ENCODE peak calls at places on chromosome 18, in four cellular contexts. H is naive thymus-derived CD4-positive, alpha-beta T cell; G is A673; X is K562. Y is an unnamed sample.

GRCh38 chr18:46096651-46097300 is 1.3 kb downstream of the ATP5F1A start:
- DNase-seq in G (no peak), H (peak), X (no peak), Y (no peak)

GRCh38 chr18:1732143-1732542 is 827.5 kb downstream of the ADCYAP1 start:
- DNase-seq in G (no peak), H (no peak), X (no peak), Y (no peak)

GRCh38 chr18:40577255-40577654 is 1377.8 kb upstream of the PIK3C3 start:
- DNase-seq in X (no peak), H (no peak), G (no peak), Y (no peak)

GRCh38 chr18:506801-507200 is 6.3 kb upstream of the COLEC12 start:
- DNase-seq in G (no peak), H (no peak), X (no peak), Y (no peak)

GRCh38 chr18:55302337-55302833 is 285.6 kb downstream of the TCF4 start:
- DNase-seq in G (no peak), H (no peak), X (no peak), Y (no peak)

GRCh38 chr18:51127664-51128063 is 69.8 kb downstream of the MEX3C start:
- DNase-seq in X (no peak), H (no peak), G (no peak), Y (no peak)

GRCh38 chr18:56861244-56861643 is 210.1 kb downstream of the WDR7 start:
- DNase-seq in X (no peak), H (no peak), G (no peak), Y (no peak)

GRCh38 chr18:46531472-46531871 is 125.5 kb downstream of the LOXHD1 start:
- DNase-seq in X (no peak), G (no peak), H (no peak), Y (no peak)

GRCh38 chr18:40685241-40685640 is 1269.8 kb upstream of the PIK3C3 start:
- DNase-seq in H (no peak), X (no peak), G (no peak), Y (no peak)

GRCh38 chr18:10715791-10716190 is 190.0 kb downstream of the NAPG start:
- DNase-seq in X (no peak), G (peak), H (no peak), Y (no peak)

GRCh38 chr18:21513292-21513691 is 87.2 kb downstream of the ESCO1 start:
- DNase-seq in G (no peak), X (no peak), H (no peak), Y (no peak)

GRCh38 chr18:33022370-33022769 is 249.5 kb upstream of the KLHL14 start:
- DNase-seq in X (no peak), G (peak), H (no peak), Y (no peak)

GRCh38 chr18:42178381-42179080 is 223.5 kb downstream of the PIK3C3 start:
- DNase-seq in H (no peak), X (no peak), G (peak), Y (no peak)

GRCh38 chr18:75269140-75269676 is 58.6 kb downstream of the TSHZ1 start:
- DNase-seq in H (no peak), G (no peak), X (no peak), Y (no peak)

GRCh38 chr18:34122724-34123334 is 101.9 kb downstream of the NOL4 start:
- DNase-seq in G (peak), X (peak), H (no peak), Y (no peak)

GRCh38 chr18:51100371-51101000 is 70.5 kb downstream of the SMAD4 start:
- DNase-seq in G (no peak), H (no peak), X (no peak), Y (no peak)

GRCh38 chr18:5414546-5414945 is 119.0 kb upstream of the ZBTB14 start:
- DNase-seq in G (no peak), X (no peak), H (no peak), Y (no peak)

GRCh38 chr18:60347526-60348045 is 25.0 kb downstream of the MC4R start:
- DNase-seq in X (no peak), G (no peak), H (no peak), Y (no peak)

GRCh38 chr18:14922965-14923565 is 175.1 kb downstream of the ANKRD30B start:
- DNase-seq in G (no peak), X (no peak), H (no peak), Y (no peak)

GRCh38 chr18:57771183-57771582 is 31.9 kb downstream of the ATP8B1 start:
- DNase-seq in X (no peak), H (no peak), G (peak), Y (no peak)

GRCh38 chr18:71028285-71028762 is 739.5 kb downstream of the SOCS6 start:
- DNase-seq in G (peak), H (no peak), X (no peak), Y (no peak)

GRCh38 chr18:27952741-27953140 is 224.2 kb downstream of the CDH2 start:
- DNase-seq in X (no peak), G (no peak), H (no peak), Y (no peak)

GRCh38 chr18:45951021-45951714 is 16.0 kb downstream of the EPG5 start:
- DNase-seq in H (no peak), G (peak), X (no peak), Y (no peak)

GRCh38 chr18:64037812-64038414 is 68.0 kb downstream of the SERPINB8 start:
- DNase-seq in X (peak), G (peak), H (no peak), Y (no peak)

GRCh38 chr18:26386421-26386820 is 160.2 kb downstream of the TAF4B start:
- DNase-seq in G (no peak), X (no peak), H (no peak), Y (no peak)

GRCh38 chr18:29226201-29226600 is 1049.3 kb upstream of the CDH2 start:
- DNase-seq in H (no peak), X (no peak), G (no peak), Y (no peak)

GRCh38 chr18:66124394-66124793 is 373.6 kb downstream of the CDH7 start:
- DNase-seq in G (peak), X (no peak), H (no peak), Y (no peak)

GRCh38 chr18:70415823-70416488 is 127.1 kb downstream of the SOCS6 start:
- DNase-seq in X (no peak), G (no peak), H (no peak), Y (no peak)

GRCh38 chr18:57333941-57334340 is 18.4 kb upstream of the ST8SIA3 start:
- DNase-seq in G (no peak), H (no peak), X (no peak), Y (no peak)

GRCh38 chr18:27400001-27400400 is 214.9 kb upstream of the CHST9 start:
- DNase-seq in G (peak), X (no peak), H (no peak), Y (no peak)

GRCh38 chr18:73879328-73879727 is 268.3 kb downstream of the FBXO15 start:
- DNase-seq in G (no peak), X (no peak), H (no peak), Y (no peak)

GRCh38 chr18:6942742-6943141 is 174.9 kb downstream of the LAMA1 start:
- DNase-seq in X (no peak), H (no peak), G (no peak), Y (no peak)

GRCh38 chr18:37445368-37445767 is 120.2 kb downstream of the CELF4 start:
- DNase-seq in X (no peak), G (no peak), H (no peak), Y (no peak)

GRCh38 chr18:41828137-41828536 is 126.9 kb upstream of the PIK3C3 start:
- DNase-seq in G (no peak), H (no peak), X (no peak), Y (no peak)

GRCh38 chr18:75029456-75029855 is 179.5 kb downstream of the PTGR3 start:
- DNase-seq in H (peak), X (no peak), G (no peak), Y (peak)

GRCh38 chr18:14976736-14977430 is 228.9 kb downstream of the ANKRD30B start:
- DNase-seq in X (no peak), G (no peak), H (no peak), Y (no peak)

GRCh38 chr18:3015203-3015590 is 2.3 kb upstream of the LPIN2 start:
- DNase-seq in X (peak), G (peak), H (no peak), Y (no peak)

GRCh38 chr18:3012920-3013810 is at the start of gene LPIN2:
- DNase-seq in H (peak), X (peak), G (peak), Y (peak)

GRCh38 chr18:3014501-3015202 is 1.7 kb upstream of the LPIN2 start:
- DNase-seq in G (no peak), H (no peak), X (no peak), Y (no peak)

GRCh38 chr18:3016584-3017292 is 3.8 kb upstream of the LPIN2 start:
- DNase-seq in X (no peak), G (peak), H (no peak), Y (no peak)

GRCh38 chr18:3015851-3016250 is 2.9 kb upstream of the LPIN2 start:
- DNase-seq in G (no peak), H (no peak), X (no peak), Y (no peak)
- H3K27ac ChIP-seq in G (no peak), H (peak), X (no peak), Y (no peak)

GRCh38 chr18:23585007-23585871 is 1.1 kb downstream of the NPC1 start:
- DNase-seq in H (no peak), G (peak), X (peak), Y (peak)
- H3K27ac ChIP-seq in H (peak), G (peak), X (peak), Y (peak)

DNA sequence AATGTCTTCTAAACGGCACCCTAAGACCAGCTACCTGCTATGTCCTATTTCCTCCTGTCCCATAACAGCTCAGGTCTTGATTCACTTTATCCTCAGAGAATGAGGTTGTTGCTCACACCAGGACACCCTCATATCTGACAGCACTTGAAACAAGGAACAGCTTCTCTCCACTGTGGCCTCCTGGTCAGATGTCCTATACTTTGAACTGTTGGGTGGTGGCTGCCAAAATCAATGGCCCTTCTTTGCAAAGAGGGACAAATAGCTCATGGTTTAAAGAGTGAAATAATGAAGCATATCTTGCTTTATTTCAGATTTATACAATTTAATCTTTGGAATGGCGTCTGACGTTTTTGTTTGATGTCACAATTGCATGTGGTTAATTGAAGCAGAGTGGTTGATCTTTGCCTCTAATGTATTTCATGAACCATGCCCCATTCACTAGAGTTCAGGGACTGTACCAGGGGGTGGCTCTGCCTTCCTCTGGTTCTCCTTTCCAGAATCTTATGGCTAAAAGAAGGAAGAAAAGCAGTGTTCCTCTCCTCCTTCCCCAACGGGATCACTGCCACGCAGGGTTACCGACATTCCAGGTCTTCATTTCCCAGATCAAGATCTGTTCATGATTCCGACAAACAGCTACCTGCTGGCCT is 24.1 kb upstream of the ZCCHC2 start:
- DNase-seq in X (no peak), H (no peak), G (no peak), Y (no peak)
- H3K27ac ChIP-seq in X (no peak), H (no peak), G (no peak), Y (no peak)

DNA sequence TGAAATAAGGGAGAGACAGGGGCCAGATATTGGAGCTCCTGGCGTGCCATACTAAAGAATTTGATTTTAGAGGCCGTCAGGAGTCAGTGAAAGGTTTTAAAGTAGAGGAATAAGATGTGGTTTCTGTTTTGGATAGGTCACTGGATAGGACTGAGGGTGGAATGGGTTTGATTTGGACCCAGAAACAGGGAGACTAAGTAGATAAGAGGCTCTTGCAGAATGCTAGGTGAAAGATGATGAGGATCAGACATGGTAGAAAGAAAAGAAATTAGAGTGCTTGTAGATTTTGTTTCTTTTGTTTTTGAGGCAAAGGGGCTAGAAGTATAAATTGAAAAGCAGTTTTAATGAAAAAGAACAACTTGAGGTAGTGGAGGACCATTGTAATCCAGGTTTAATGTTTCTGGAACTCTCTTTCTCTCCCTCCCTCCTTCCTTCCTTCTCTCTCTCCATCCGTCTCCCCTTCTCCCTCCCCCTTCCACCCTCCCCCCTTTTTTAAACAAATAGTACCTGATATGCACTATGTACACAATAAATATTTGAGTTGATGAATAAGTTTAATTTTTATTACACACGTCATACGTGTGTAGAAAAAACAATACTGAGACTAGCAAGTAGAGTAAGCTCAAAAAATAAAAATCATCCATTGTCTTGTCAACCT is 1.9 kb downstream of the NDUFV2 start:
- DNase-seq in X (no peak), H (no peak), G (no peak), Y (no peak)
- H3K27ac ChIP-seq in X (peak), H (peak), G (peak), Y (peak)

DNA sequence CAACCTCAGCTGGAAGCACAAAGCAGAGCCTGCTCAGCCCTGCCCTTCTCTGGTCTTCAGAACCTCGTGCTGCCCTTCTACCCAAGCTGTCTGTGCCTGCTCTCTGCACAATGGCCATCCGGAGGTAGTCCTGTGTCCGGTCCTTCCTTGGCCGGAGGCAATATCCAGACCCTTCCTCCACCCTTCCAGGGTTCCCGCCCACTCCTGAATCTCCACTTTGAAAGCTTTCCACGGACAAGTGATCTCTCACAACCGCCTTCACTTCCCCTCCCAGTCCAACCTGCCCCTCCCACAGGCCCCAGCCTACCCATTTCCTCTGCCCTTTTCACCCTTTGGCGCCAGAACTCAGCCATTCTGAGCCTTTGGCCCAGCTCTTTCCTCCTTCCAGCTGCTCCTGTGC is 236.5 kb upstream of the SMAD2 start:
- DNase-seq in G (no peak), H (no peak), X (no peak), Y (no peak)
- H3K27ac ChIP-seq in G (no peak), H (no peak), X (no peak), Y (no peak)

GRCh38 chr18:48456838-48457237 is 47.7 kb upstream of the ZBTB7C start:
- DNase-seq in X (no peak), G (no peak), H (no peak), Y (no peak)

GRCh38 chr18:48454146-48454796 is 45.1 kb upstream of the ZBTB7C start:
- DNase-seq in G (no peak), X (no peak), H (no peak), Y (no peak)

GRCh38 chr18:48455555-48456478 is 46.6 kb upstream of the ZBTB7C start:
- DNase-seq in X (no peak), H (peak), G (no peak), Y (peak)

GRCh38 chr18:48453330-48454063 is 44.3 kb upstream of the ZBTB7C start:
- DNase-seq in G (no peak), H (no peak), X (no peak), Y (no peak)

GRCh38 chr18:48452863-48453323 is 43.7 kb upstream of the ZBTB7C start:
- DNase-seq in G (no peak), X (no peak), H (no peak), Y (no peak)
- H3K27ac ChIP-seq in G (no peak), X (no peak), H (no peak), Y (no peak)

GRCh38 chr18:3492721-3493120 is 42.7 kb downstream of the TGIF1 start:
- DNase-seq in X (no peak), G (no peak), H (no peak), Y (no peak)
- H3K27ac ChIP-seq in X (no peak), G (peak), H (no peak), Y (no peak)

DNA sequence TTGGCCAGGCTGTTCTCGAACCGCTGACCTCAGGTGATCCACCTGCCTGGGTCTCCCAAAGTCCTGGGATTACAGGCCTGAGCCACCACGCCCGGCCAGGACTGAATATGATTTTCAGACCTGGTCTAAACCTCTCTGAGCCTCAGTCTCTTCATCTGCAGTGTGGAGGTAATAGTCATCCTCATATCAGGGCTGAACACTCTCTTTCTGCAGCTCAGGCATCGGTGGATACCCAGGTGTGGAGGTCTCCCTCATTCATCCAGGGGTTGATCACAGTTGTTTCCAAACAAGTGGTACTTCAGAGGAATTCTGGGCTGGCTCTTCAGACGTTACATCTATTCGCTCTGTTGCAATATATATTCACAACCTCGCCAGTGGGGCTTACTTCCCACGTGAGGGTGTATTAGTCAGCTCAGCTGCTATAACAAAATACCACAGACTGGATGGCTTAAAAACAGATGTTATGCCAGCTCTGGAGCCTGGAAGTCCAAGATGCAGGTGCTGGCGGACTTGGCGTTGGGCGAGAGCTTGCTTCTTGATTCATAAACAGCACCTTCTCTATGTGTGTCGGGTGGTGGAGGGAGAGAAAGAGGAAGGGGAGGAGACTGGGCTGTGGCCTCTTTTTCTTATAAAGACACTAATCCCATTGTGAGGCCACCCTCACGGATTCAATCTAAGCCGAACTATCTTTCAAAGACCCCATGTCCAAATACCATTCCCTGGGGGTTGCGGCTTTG is 2.9 kb upstream of the MBP start:
- DNase-seq in G (no peak), H (no peak), X (no peak), Y (no peak)
- H3K27ac ChIP-seq in G (no peak), H (no peak), X (no peak), Y (no peak)

Y was measured in CD4-positive, alpha-beta memory T cell.